ENCODE peak calls at places on chromosomes 13 and 19, in five cellular contexts. One of them, this sample, is unnamed.

GRCh38 chr19:49085868-49086232 is 599 bp downstream of the SNRNP70 start:
- DNase-seq in activated gamma-delta T cell treated with Interleukin-2 at 50 U/mL for 16 hours: no peak
- DNase-seq in amniotic stem cell: no peak
- DNase-seq in renal cortical epithelial cell: no peak
- DNase-seq in tibial nerve: no peak
- DNase-seq in this sample: no peak

GRCh38 chr13:30892966-30893365 is 13.1 kb upstream of the MEDAG start:
- DNase-seq in activated gamma-delta T cell treated with Interleukin-2 at 50 U/mL for 16 hours: no peak
- DNase-seq in tibial nerve: no peak
- DNase-seq in amniotic stem cell: peak
- DNase-seq in renal cortical epithelial cell: no peak
- DNase-seq in this sample: peak

GRCh38 chr19:30629086-30629485 is 256.9 kb downstream of the ZNF536 start:
- DNase-seq in activated gamma-delta T cell treated with Interleukin-2 at 50 U/mL for 16 hours: no peak
- DNase-seq in amniotic stem cell: no peak
- DNase-seq in tibial nerve: no peak
- DNase-seq in renal cortical epithelial cell: no peak
- DNase-seq in this sample: no peak

GRCh38 chr13:30340367-30341184 is 33.2 kb upstream of the KATNAL1 start:
- DNase-seq in activated gamma-delta T cell treated with Interleukin-2 at 50 U/mL for 16 hours: no peak
- DNase-seq in tibial nerve: no peak
- DNase-seq in amniotic stem cell: peak
- DNase-seq in renal cortical epithelial cell: peak
- DNase-seq in this sample: peak

GRCh38 chr19:42323852-42324654 is 1.4 kb upstream of the MEGF8 start:
- DNase-seq in activated gamma-delta T cell treated with Interleukin-2 at 50 U/mL for 16 hours: no peak
- DNase-seq in amniotic stem cell: no peak
- DNase-seq in renal cortical epithelial cell: no peak
- DNase-seq in tibial nerve: no peak
- DNase-seq in this sample: no peak

GRCh38 chr19:40229484-40229883 is 3.0 kb upstream of the CCNP start:
- DNase-seq in amniotic stem cell: no peak
- DNase-seq in renal cortical epithelial cell: peak
- DNase-seq in activated gamma-delta T cell treated with Interleukin-2 at 50 U/mL for 16 hours: no peak
- DNase-seq in tibial nerve: no peak
- DNase-seq in this sample: no peak

GRCh38 chr19:5214371-5214770 is 126.2 kb downstream of the PTPRS start:
- DNase-seq in amniotic stem cell: no peak
- DNase-seq in activated gamma-delta T cell treated with Interleukin-2 at 50 U/mL for 16 hours: no peak
- DNase-seq in tibial nerve: no peak
- DNase-seq in renal cortical epithelial cell: no peak
- DNase-seq in this sample: no peak

GRCh38 chr19:34994643-34995471 is 5.3 kb upstream of the GRAMD1A start:
- DNase-seq in tibial nerve: no peak
- DNase-seq in amniotic stem cell: no peak
- DNase-seq in activated gamma-delta T cell treated with Interleukin-2 at 50 U/mL for 16 hours: no peak
- DNase-seq in renal cortical epithelial cell: no peak
- DNase-seq in this sample: no peak

GRCh38 chr13:51585234-51585672 is 991 bp downstream of the WDFY2 start:
- DNase-seq in activated gamma-delta T cell treated with Interleukin-2 at 50 U/mL for 16 hours: no peak
- DNase-seq in amniotic stem cell: no peak
- DNase-seq in tibial nerve: no peak
- DNase-seq in renal cortical epithelial cell: peak
- DNase-seq in this sample: peak

GRCh38 chr19:5148794-5149190 is 179.9 kb downstream of the KDM4B start:
- DNase-seq in amniotic stem cell: no peak
- DNase-seq in tibial nerve: no peak
- DNase-seq in renal cortical epithelial cell: no peak
- DNase-seq in activated gamma-delta T cell treated with Interleukin-2 at 50 U/mL for 16 hours: no peak
- DNase-seq in this sample: no peak

GRCh38 chr19:47613165-47614146 is 4.5 kb downstream of the BICRA start:
- DNase-seq in activated gamma-delta T cell treated with Interleukin-2 at 50 U/mL for 16 hours: no peak
- DNase-seq in amniotic stem cell: peak
- DNase-seq in tibial nerve: no peak
- DNase-seq in renal cortical epithelial cell: peak
- DNase-seq in this sample: peak

GRCh38 chr19:1429750-1430149 is 8.4 kb upstream of the RPS15 start:
- DNase-seq in activated gamma-delta T cell treated with Interleukin-2 at 50 U/mL for 16 hours: no peak
- DNase-seq in tibial nerve: no peak
- DNase-seq in renal cortical epithelial cell: no peak
- DNase-seq in amniotic stem cell: no peak
- DNase-seq in this sample: no peak

GRCh38 chr13:108944760-108945159 is 315.3 kb downstream of the MYO16 start:
- DNase-seq in amniotic stem cell: no peak
- DNase-seq in renal cortical epithelial cell: peak
- DNase-seq in tibial nerve: no peak
- DNase-seq in activated gamma-delta T cell treated with Interleukin-2 at 50 U/mL for 16 hours: no peak
- DNase-seq in this sample: no peak

GRCh38 chr13:32660227-32660626 is 74.0 kb downstream of the PDS5B start:
- DNase-seq in activated gamma-delta T cell treated with Interleukin-2 at 50 U/mL for 16 hours: no peak
- DNase-seq in tibial nerve: no peak
- DNase-seq in amniotic stem cell: no peak
- DNase-seq in renal cortical epithelial cell: peak
- DNase-seq in this sample: no peak

GRCh38 chr13:109162248-109163051 is 533.0 kb downstream of the MYO16 start:
- DNase-seq in tibial nerve: no peak
- DNase-seq in renal cortical epithelial cell: peak
- DNase-seq in amniotic stem cell: no peak
- DNase-seq in activated gamma-delta T cell treated with Interleukin-2 at 50 U/mL for 16 hours: no peak
- DNase-seq in this sample: no peak

GRCh38 chr13:112136095-112136494 is 69.1 kb downstream of the SOX1 start:
- DNase-seq in renal cortical epithelial cell: no peak
- DNase-seq in tibial nerve: no peak
- DNase-seq in activated gamma-delta T cell treated with Interleukin-2 at 50 U/mL for 16 hours: no peak
- DNase-seq in amniotic stem cell: no peak
- DNase-seq in this sample: no peak

GRCh38 chr13:61833228-61833627 is 417.6 kb upstream of the PCDH20 start:
- DNase-seq in renal cortical epithelial cell: no peak
- DNase-seq in activated gamma-delta T cell treated with Interleukin-2 at 50 U/mL for 16 hours: no peak
- DNase-seq in tibial nerve: no peak
- DNase-seq in amniotic stem cell: no peak
- DNase-seq in this sample: peak

GRCh38 chr19:50258918-50259372 is 55.5 kb downstream of the MYH14 start:
- DNase-seq in renal cortical epithelial cell: no peak
- DNase-seq in tibial nerve: no peak
- DNase-seq in activated gamma-delta T cell treated with Interleukin-2 at 50 U/mL for 16 hours: no peak
- DNase-seq in amniotic stem cell: no peak
- DNase-seq in this sample: no peak

GRCh38 chr19:2042485-2043268 is 8.4 kb downstream of the MKNK2 start:
- DNase-seq in tibial nerve: no peak
- DNase-seq in renal cortical epithelial cell: no peak
- DNase-seq in activated gamma-delta T cell treated with Interleukin-2 at 50 U/mL for 16 hours: no peak
- DNase-seq in amniotic stem cell: no peak
- DNase-seq in this sample: no peak

GRCh38 chr19:35715981-35716734 is 1.6 kb upstream of the KMT2B start:
- DNase-seq in activated gamma-delta T cell treated with Interleukin-2 at 50 U/mL for 16 hours: no peak
- DNase-seq in tibial nerve: no peak
- DNase-seq in amniotic stem cell: no peak
- DNase-seq in renal cortical epithelial cell: no peak
- DNase-seq in this sample: no peak

GRCh38 chr13:44459674-44460073 is 86.0 kb downstream of the SERP2 start:
- DNase-seq in amniotic stem cell: no peak
- DNase-seq in tibial nerve: no peak
- DNase-seq in activated gamma-delta T cell treated with Interleukin-2 at 50 U/mL for 16 hours: no peak
- DNase-seq in renal cortical epithelial cell: no peak
- DNase-seq in this sample: no peak

GRCh38 chr19:21587549-21587948 is 82.1 kb downstream of the ZNF429 start:
- DNase-seq in activated gamma-delta T cell treated with Interleukin-2 at 50 U/mL for 16 hours: no peak
- DNase-seq in tibial nerve: no peak
- DNase-seq in amniotic stem cell: no peak
- DNase-seq in renal cortical epithelial cell: no peak
- DNase-seq in this sample: no peak

GRCh38 chr13:27528908-27529307 is 78.5 kb upstream of the MTIF3 start:
- DNase-seq in activated gamma-delta T cell treated with Interleukin-2 at 50 U/mL for 16 hours: no peak
- DNase-seq in amniotic stem cell: no peak
- DNase-seq in tibial nerve: no peak
- DNase-seq in renal cortical epithelial cell: no peak
- DNase-seq in this sample: no peak

GRCh38 chr13:72151241-72151640 is 284.2 kb upstream of the DACH1 start:
- DNase-seq in amniotic stem cell: no peak
- DNase-seq in activated gamma-delta T cell treated with Interleukin-2 at 50 U/mL for 16 hours: no peak
- DNase-seq in renal cortical epithelial cell: no peak
- DNase-seq in tibial nerve: no peak
- DNase-seq in this sample: peak

GRCh38 chr13:24241336-24241735 is 68.0 kb upstream of the C1QTNF9 start:
- DNase-seq in amniotic stem cell: no peak
- DNase-seq in tibial nerve: no peak
- DNase-seq in renal cortical epithelial cell: no peak
- DNase-seq in activated gamma-delta T cell treated with Interleukin-2 at 50 U/mL for 16 hours: no peak
- DNase-seq in this sample: no peak

This sample was measured in fibroblast of lung.